ENCODE peak calls at places on chromosomes 6 and 20, in six cellular contexts. W, V, N, O, Y and H are unnamed samples.

GRCh38 chr6:139392834-139393233 is 18.4 kb upstream of the CITED2 start:
- DNase-seq in W (no peak), V (peak), N (no peak), O (no peak), Y (no peak), H (no peak)

GRCh38 chr6:140105857-140106256 is 731.4 kb upstream of the CITED2 start:
- DNase-seq in W (peak), V (no peak), N (no peak), O (no peak), Y (no peak), H (no peak)

GRCh38 chr6:157880534-157880933 is 57.5 kb downstream of the SNX9 start:
- DNase-seq in W (no peak), V (no peak), N (no peak), O (no peak), Y (no peak), H (no peak)

GRCh38 chr20:2751868-2752630 is 48.4 kb downstream of the CPXM1 start:
- DNase-seq in W (no peak), V (peak), N (no peak), O (no peak), Y (no peak), H (no peak)

GRCh38 chr6:56752009-56752408 is 109.3 kb upstream of the DST start:
- DNase-seq in W (no peak), V (no peak), N (no peak), O (no peak), Y (no peak), H (no peak)

GRCh38 chr20:44442298-44443070 is 33.2 kb upstream of the TTPAL start:
- DNase-seq in W (peak), V (no peak), N (no peak), O (no peak), Y (peak), H (no peak)

GRCh38 chr6:109523478-109523877 is 40.5 kb upstream of the ZBTB24 start:
- DNase-seq in W (no peak), V (no peak), N (peak), O (no peak), Y (no peak), H (no peak)

GRCh38 chr6:145142958-145143357 is 592.4 kb downstream of the EPM2A start:
- DNase-seq in W (no peak), V (no peak), N (no peak), O (no peak), Y (no peak), H (no peak)

GRCh38 chr20:33012327-33013189 is 5.1 kb downstream of the BPIFB2 start:
- DNase-seq in W (no peak), V (no peak), N (no peak), O (no peak), Y (peak), H (no peak)

GRCh38 chr6:82144007-82144851 is 103.3 kb downstream of the IBTK start:
- DNase-seq in W (peak), V (peak), N (peak), O (no peak), Y (peak), H (no peak)

GRCh38 chr20:52434453-52434852 is 242.9 kb upstream of the ZFP64 start:
- DNase-seq in W (no peak), V (no peak), N (no peak), O (no peak), Y (no peak), H (no peak)

GRCh38 chr6:466564-466963 is 75.0 kb downstream of the IRF4 start:
- DNase-seq in W (no peak), V (no peak), N (no peak), O (no peak), Y (no peak), H (no peak)

GRCh38 chr6:155121699-155122098 is 126.6 kb downstream of the TIAM2 start:
- DNase-seq in W (no peak), V (no peak), N (no peak), O (no peak), Y (no peak), H (no peak)

GRCh38 chr6:88840289-88840688 is 123.1 kb downstream of the RNGTT start:
- DNase-seq in W (no peak), V (no peak), N (no peak), O (no peak), Y (no peak), H (no peak)

GRCh38 chr20:24694157-24694726 is 224.8 kb downstream of the SYNDIG1 start:
- DNase-seq in W (no peak), V (no peak), N (no peak), O (no peak), Y (peak), H (no peak)

GRCh38 chr6:45665859-45666258 is 288.1 kb upstream of the SUPT3H start:
- DNase-seq in W (no peak), V (no peak), N (no peak), O (no peak), Y (no peak), H (no peak)

GRCh38 chr6:170403451-170403850 is 96.9 kb downstream of the FAM120B start:
- DNase-seq in W (no peak), V (no peak), N (peak), O (no peak), Y (no peak), H (no peak)

GRCh38 chr20:63317601-63318291 is 24.8 kb downstream of the COL20A1 start:
- DNase-seq in W (no peak), V (no peak), N (no peak), O (no peak), Y (peak), H (peak)

GRCh38 chr20:57872816-57873409 is 163.1 kb upstream of the PMEPA1 start:
- DNase-seq in W (no peak), V (no peak), N (no peak), O (no peak), Y (no peak), H (no peak)